ENCODE peak calls at places on chromosomes 2 and 18, in eight cellular contexts. C is fibroblast of lung, L is B cell, K is stomach, D is foreskin fibroblast, A is AG10803, O is progenitor cell of endocrine pancreas, Q is epithelial cell of esophagus. R is an unnamed sample.

GRCh38 chr2:235937936-235938335 is 230.2 kb downstream of the GBX2 start:
- DNase-seq in C (no peak), L (no peak), D (no peak), K (no peak), A (no peak), O (no peak), Q (no peak), R (no peak)

GRCh38 chr2:23366720-23367119 is 18.3 kb upstream of the KLHL29 start:
- DNase-seq in K (no peak), A (no peak), L (no peak), O (no peak), Q (no peak), D (no peak), C (no peak), R (no peak)

GRCh38 chr2:25757906-25758305 is 84.5 kb upstream of the DTNB start:
- DNase-seq in D (no peak), Q (peak), A (no peak), L (no peak), C (no peak), O (no peak), K (no peak), R (no peak)

GRCh38 chr2:119407430-119408220 is 24.0 kb upstream of the TMEM37 start:
- DNase-seq in K (peak), L (peak), Q (peak), C (peak), A (peak), D (peak), O (peak), R (peak)

GRCh38 chr2:193695367-193695766 is 1500.6 kb upstream of the TMEFF2 start:
- DNase-seq in Q (peak), L (no peak), C (peak), O (no peak), K (no peak), D (peak), A (peak), R (no peak)

GRCh38 chr2:218898109-218898878 is 17.6 kb downstream of the WNT10A start:
- DNase-seq in Q (peak), A (peak), L (peak), K (peak), O (peak), C (peak), D (peak), R (peak)

GRCh38 chr2:232299927-232300674 is 78.5 kb upstream of the ALPP start:
- DNase-seq in C (no peak), A (no peak), L (no peak), O (no peak), K (no peak), D (no peak), Q (no peak), R (no peak)

GRCh38 chr18:8834837-8835236 is 129.5 kb downstream of the MTCL1 start:
- DNase-seq in O (no peak), Q (no peak), D (peak), L (no peak), K (no peak), A (peak), C (no peak), R (no peak)

GRCh38 chr2:201909348-201909747 is 103.0 kb downstream of the CDK15 start:
- DNase-seq in Q (peak), L (no peak), O (no peak), D (peak), A (peak), K (no peak), C (peak), R (no peak)

GRCh38 chr2:118913131-118913804 is 28.7 kb upstream of the MARCO start:
- DNase-seq in L (no peak), D (no peak), K (no peak), O (no peak), C (no peak), Q (peak), A (no peak), R (no peak)

GRCh38 chr2:55840460-55840859 is 83.1 kb downstream of the EFEMP1 start:
- DNase-seq in L (no peak), D (no peak), O (no peak), Q (no peak), C (no peak), A (no peak), K (no peak), R (no peak)

GRCh38 chr2:189115126-189115525 is 64.4 kb downstream of the COL5A2 start:
- DNase-seq in L (no peak), C (peak), A (peak), Q (peak), O (no peak), K (no peak), D (peak), R (no peak)
- TF ChIP-seq CTCF in L (no peak), C (no peak), A (peak), Q (peak), O (no peak), K (no peak), D (no peak), R (no peak)

DNA sequence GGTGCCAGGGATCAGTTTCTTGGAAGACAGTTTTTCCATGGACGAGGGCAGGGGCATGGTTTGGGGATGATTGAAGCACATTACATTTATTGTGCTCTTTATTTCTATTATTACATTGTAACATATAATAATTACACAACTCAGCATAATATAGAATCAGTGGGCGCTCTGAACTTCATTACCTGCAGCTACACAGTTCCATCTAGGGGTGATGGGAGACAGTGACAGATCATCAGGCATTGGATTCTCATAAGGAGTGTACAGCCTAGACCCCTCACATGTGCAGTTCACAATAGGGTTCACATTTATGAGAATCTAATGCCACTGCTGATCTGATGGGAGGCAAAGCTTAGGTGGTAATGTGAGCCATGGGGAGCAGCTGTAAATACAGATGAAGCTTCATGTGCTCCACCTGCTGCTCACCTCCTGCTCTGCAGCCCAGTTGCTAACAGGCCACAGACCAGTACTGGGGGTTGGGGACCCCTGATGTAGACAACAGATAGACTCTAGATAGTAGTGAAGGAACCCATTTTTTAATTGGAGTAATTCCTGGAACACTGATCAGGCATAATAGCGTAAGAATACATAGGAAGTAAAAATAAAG is 41.5 kb upstream of the MC4R start:
- DNase-seq in K (no peak), Q (peak), D (peak), L (no peak), A (peak), C (peak), O (no peak), R (no peak)
- TF ChIP-seq CTCF in K (no peak), Q (peak), D (peak), L (no peak), A (peak), C (peak), O (peak), R (peak)

GRCh38 chr2:240983361-240983995 is 14.9 kb upstream of the SNED1 start:
- DNase-seq in D (no peak), C (peak), O (peak), K (peak), Q (peak), L (no peak), A (no peak), R (peak)
- TF ChIP-seq CTCF in D (no peak), C (no peak), O (peak), K (peak), Q (peak), L (peak), A (peak), R (peak)

DNA sequence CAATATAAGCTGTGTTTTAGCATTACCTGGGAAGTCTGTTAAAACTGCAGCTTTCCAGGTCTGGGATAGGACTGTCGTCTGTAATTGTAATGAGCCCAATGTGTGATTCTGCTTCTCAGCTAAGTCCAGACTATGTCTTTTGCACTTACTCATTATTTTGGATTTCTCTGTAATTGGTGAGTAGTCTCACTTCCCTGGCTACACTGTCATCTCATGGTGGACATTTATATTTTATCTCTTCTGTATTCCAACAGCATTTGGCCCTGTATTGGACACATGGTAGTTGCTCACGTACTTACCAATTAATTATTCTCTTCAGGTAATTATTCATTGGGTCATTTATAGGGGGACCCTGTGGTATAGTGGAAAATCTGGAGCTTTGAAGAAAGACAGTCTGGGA is 28.0 kb downstream of the LHCGR start:
- DNase-seq in K (no peak), Q (peak), D (peak), A (peak), O (no peak), C (no peak), L (no peak), R (no peak)
- TF ChIP-seq CTCF in K (no peak), Q (peak), D (peak), A (peak), O (peak), C (peak), L (no peak), R (no peak)

DNA sequence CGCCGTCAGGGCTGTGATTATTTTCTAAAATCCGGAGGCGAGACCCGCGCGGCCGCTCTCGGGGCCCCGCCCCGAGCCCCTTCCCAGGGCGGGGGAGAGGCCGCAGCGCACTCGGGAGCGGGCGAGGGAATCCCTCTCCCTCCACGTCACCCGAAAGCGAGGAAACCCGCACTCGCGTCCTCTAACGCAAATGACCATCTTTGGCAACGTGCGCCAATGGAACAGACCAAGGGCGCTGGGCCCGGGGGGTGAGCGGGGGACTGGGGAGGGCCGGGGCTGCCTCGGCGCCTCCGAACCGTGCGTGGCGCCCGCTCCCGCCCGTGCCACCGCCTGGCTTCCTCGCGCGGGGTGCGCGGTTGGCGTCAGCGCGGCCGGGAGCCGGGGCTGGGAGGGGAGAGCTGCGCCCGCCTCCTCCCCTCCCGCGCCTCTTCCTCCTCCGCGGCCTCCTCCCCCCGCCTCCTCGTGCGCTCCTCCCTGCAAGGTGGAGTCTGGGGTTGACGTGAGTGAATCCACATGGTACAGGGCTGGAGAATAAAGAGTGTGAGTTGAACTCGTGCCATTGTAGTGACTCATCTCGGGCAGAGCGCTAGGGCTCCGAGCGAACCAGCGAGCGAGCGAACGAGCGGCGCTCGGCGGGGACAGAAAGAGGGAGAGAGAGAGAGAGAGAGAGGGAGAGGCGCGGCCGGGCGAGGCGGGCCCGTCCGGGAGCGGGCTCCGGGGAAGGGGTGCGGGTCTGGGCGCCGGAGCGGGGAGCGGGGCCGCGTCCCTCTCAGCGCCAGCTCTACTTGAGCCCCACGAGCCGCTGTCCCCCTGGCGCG is at the start of gene FOSL2:
- DNase-seq in C (peak), A (peak), L (peak), Q (peak), K (peak), O (peak), D (peak), R (peak)
- TF ChIP-seq CTCF in C (no peak), A (no peak), L (no peak), Q (no peak), K (no peak), O (no peak), D (no peak), R (no peak)

DNA sequence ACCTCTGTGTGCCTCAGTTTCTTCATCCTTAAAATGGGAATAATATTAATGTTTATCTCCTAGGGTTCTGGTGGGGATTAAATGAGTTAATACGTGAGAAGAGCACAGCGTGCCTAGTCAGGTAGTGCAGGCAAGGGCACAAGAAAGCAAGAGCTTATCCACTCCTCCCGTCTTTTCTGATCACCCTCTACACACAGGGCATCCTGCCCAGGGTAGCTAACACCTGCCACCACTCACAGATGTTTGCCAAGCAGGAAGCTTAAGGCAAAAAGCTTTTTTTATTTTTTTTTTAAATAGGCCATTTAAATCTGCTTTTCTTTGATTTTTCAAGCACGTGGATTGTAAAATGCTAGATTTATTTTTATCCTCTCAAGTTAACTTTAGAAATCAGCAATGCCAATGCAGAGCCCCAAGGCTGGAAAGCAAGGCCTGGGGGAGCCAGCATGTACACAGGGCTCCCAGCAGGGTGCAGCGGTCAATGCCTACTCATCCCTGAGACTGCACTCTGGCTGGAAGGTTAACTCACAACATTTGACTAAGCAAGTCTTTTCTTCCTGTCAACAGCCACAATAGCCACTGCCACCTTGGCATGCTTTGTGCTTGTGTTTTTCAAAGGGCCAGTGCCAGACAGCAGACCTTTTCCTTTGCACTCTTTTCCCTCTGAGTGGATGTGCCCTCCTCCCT is 86.5 kb upstream of the ACAA2 start:
- DNase-seq in C (no peak), K (no peak), L (no peak), A (no peak), D (no peak), O (no peak), Q (no peak), R (no peak)
- TF ChIP-seq CTCF in C (no peak), K (no peak), L (no peak), A (no peak), D (no peak), O (peak), Q (no peak), R (no peak)

GRCh38 chr2:153287109-153287801 is 191.3 kb downstream of the RPRM start:
- DNase-seq in O (peak), C (no peak), L (no peak), K (no peak), Q (peak), D (no peak), A (no peak), R (peak)
- TF ChIP-seq CTCF in O (peak), C (no peak), L (no peak), K (no peak), Q (peak), D (no peak), A (peak), R (no peak)

DNA sequence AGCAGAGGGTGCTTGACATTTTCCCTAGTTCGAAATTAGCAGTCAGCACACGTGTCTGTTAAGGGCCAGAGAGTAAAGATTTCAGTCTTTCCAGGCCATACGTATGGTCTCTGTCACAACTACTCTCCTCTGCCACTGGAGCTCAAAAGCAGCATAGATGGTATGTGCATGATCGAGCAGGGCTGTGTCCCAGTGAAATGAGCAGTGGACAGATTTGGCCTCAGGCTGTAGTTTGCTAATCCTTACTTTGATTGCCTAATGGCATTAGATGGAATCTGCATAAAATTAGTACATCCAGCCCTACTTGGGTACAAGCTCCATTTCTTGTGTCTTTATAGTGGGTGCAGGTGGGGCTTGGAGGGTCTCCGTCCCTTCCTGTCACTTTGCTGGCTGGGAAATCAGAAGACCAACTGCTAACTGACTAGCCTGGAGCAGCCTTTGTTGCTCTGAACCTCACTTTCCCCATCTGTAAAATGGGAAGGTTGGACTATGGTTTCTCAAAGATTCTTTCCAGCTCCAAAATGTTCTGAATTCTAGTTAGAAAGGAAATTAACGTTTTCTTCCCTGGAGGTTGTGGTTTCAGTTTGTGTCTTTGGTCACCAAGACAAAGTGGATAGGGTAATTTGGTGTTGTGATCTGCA is 108.5 kb downstream of the GLI2 start:
- DNase-seq in A (peak), Q (peak), C (peak), O (no peak), K (no peak), L (no peak), D (peak), R (no peak)
- TF ChIP-seq CTCF in A (no peak), Q (no peak), C (no peak), O (no peak), K (no peak), L (no peak), D (no peak), R (no peak)

R was measured in GM20000.